ENCODE peak calls at places on chromosomes 3 and 15, in ten cellular contexts. G is mucosa of descending colon, V is right lobe of liver, F is left ventricle myocardium inferior, S is fibroblast of the aortic adventitia, H is adrenal gland, O is heart right ventricle, E is NB4, M is esophagus squamous epithelium, C is GM06990. K is an unnamed sample.

GRCh38 chr15:45429974-45430792 is 51.8 kb upstream of the GATM start:
- DNase-seq in G (peak; percentile 92), V (peak; percentile 90), F (peak; percentile 57), S (peak; percentile 51), H (peak; percentile 67), O (peak; percentile 42), E (peak; percentile 58), M (no peak), C (peak; percentile 83), K (peak; percentile 15)

GRCh38 chr3:117674321-117674720 is 964.7 kb downstream of the TUSC7 start:
- DNase-seq in G (no peak), V (no peak), F (no peak), S (no peak), H (no peak), O (no peak), E (no peak), M (no peak), C (no peak), K (no peak)

GRCh38 chr15:64009241-64009640 is 37.0 kb downstream of the DAPK2 start:
- DNase-seq in G (no peak), V (no peak), F (peak; percentile 57), S (peak; percentile 44), H (no peak), O (no peak), E (no peak), M (no peak), C (no peak), K (no peak)

GRCh38 chr3:123758081-123758564 is 126.0 kb downstream of the MYLK start:
- DNase-seq in G (no peak), V (peak; percentile 51), F (no peak), S (peak; percentile 33), H (no peak), O (no peak), E (peak; percentile 15), M (no peak), C (no peak), K (no peak)

GRCh38 chr3:14156201-14156600 is 22.2 kb downstream of the XPC start:
- DNase-seq in G (no peak), V (no peak), F (no peak), S (no peak), H (peak; percentile 41), O (no peak), E (no peak), M (no peak), C (no peak), K (no peak)

GRCh38 chr3:8667429-8668091 is 23.0 kb upstream of the SSUH2 start:
- DNase-seq in G (no peak), V (no peak), F (no peak), S (no peak), H (no peak), O (no peak), E (no peak), M (no peak), C (no peak), K (no peak)

GRCh38 chr3:28958656-28959055 is 322.2 kb upstream of the RBMS3 start:
- DNase-seq in G (no peak), V (no peak), F (no peak), S (no peak), H (no peak), O (no peak), E (no peak), M (no peak), C (no peak), K (no peak)

GRCh38 chr3:123750209-123750608 is 133.9 kb downstream of the MYLK start:
- DNase-seq in G (no peak), V (no peak), F (no peak), S (peak; percentile 16), H (no peak), O (no peak), E (no peak), M (no peak), C (no peak), K (no peak)

GRCh38 chr15:89359471-89360293 is 25.1 kb upstream of the POLG start:
- DNase-seq in G (no peak), V (no peak), F (no peak), S (no peak), H (no peak), O (no peak), E (peak; percentile 32), M (no peak), C (no peak), K (no peak)

GRCh38 chr3:18507333-18507732 is 82.2 kb upstream of the SATB1 start:
- DNase-seq in G (no peak), V (no peak), F (no peak), S (no peak), H (no peak), O (no peak), E (no peak), M (no peak), C (no peak), K (no peak)

GRCh38 chr3:176992565-176992964 is 204.7 kb downstream of the TBL1XR1 start:
- DNase-seq in G (no peak), V (no peak), F (no peak), S (no peak), H (no peak), O (no peak), E (no peak), M (no peak), C (no peak), K (no peak)

GRCh38 chr3:150371741-150372254 is 36.3 kb upstream of the TSC22D2 start:
- DNase-seq in G (no peak), V (no peak), F (no peak), S (peak; percentile 100), H (peak; percentile 86), O (peak; percentile 86), E (no peak), M (no peak), C (no peak), K (no peak)

GRCh38 chr3:71131385-71131871 is 452.1 kb downstream of the FOXP1 start:
- DNase-seq in G (no peak), V (no peak), F (no peak), S (no peak), H (no peak), O (no peak), E (no peak), M (no peak), C (no peak), K (no peak)

GRCh38 chr3:71132995-71133730 is 450.4 kb downstream of the FOXP1 start:
- DNase-seq in G (no peak), V (no peak), F (no peak), S (no peak), H (no peak), O (no peak), E (no peak), M (no peak), C (no peak), K (no peak)

GRCh38 chr3:71130516-71131384 is 452.8 kb downstream of the FOXP1 start:
- DNase-seq in G (peak; percentile 73), V (peak; percentile 60), F (peak; percentile 51), S (peak; percentile 82), H (peak; percentile 83), O (peak; percentile 66), E (peak; percentile 80), M (peak; percentile 19), C (no peak), K (no peak)

GRCh38 chr3:71133874-71134273 is 449.7 kb downstream of the FOXP1 start:
- DNase-seq in G (no peak), V (no peak), F (no peak), S (no peak), H (no peak), O (no peak), E (no peak), M (no peak), C (no peak), K (no peak)

GRCh38 chr3:71131893-71132314 is 451.6 kb downstream of the FOXP1 start:
- DNase-seq in G (no peak), V (no peak), F (no peak), S (no peak), H (no peak), O (no peak), E (no peak), M (no peak), C (no peak), K (no peak)
- TF ChIP-seq CTCF in G (no peak), V (no peak), F (no peak), S (no peak), H (no peak), O (no peak), E (no peak), M (no peak), C (no peak), K (no peak)

DNA sequence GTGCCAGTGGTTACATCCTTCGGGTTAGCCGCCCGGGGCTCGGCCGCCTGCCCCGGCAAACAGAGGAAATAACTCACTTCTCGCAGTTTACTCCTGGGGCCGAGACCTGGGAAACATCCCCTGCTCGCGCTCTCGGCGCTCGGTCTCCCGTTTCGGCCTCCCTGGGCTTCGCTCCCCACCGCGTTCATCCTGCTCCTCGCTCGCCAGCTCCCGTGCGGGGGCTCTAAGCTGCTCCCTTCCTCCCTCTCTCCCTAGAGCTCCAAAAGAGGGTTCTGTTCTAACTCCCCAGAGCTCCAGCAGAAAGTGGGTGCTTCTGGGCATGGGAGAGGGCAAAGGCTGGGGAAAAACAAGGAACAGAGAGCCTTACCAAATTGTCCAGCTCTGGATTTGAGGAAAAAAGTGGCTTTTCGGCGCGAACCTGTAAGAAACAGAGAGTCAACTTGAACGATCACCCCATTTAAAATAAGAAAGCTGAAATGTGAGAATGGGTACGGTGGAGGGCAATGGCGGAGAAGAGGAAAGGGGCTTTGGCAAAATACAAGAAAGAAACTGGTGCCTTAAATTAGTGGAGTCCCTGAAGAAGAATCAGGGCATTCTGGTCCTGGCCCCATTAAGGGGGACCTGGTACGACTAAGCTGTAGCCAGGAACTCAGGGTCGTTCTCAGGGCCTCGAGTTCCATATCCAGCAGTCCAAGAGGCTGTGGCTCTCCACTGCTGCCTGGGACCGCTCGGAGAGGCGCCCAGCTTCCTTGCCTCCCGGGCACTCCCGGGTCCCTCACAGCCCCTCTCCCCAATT is 5.0 kb downstream of the MEIS2 start:
- DNase-seq in G (no peak), V (no peak), F (peak; percentile 38), S (no peak), H (no peak), O (no peak), E (no peak), M (no peak), C (peak; percentile 42), K (no peak)
- H3K4me3 ChIP-seq in G (no peak overlapping the region), V (no peak overlapping the region), F (peak overlapping the region; percentile 76), S (peak overlapping the region; percentile 94), H (peak overlapping the region; percentile 73), O (peak overlapping the region; percentile 83), E (no peak overlapping the region), M (peak overlapping the region; percentile 79), C (peak overlapping the region; percentile 88), K (peak overlapping the region; percentile 39)

GRCh38 chr3:131526801-131527347 is 24.1 kb upstream of the MRPL3 start:
- DNase-seq in G (peak; percentile 49), V (peak; percentile 42), F (peak; percentile 38), S (peak; percentile 47), H (peak; percentile 69), O (peak; percentile 15), E (peak; percentile 2), M (no peak), C (peak; percentile 26), K (no peak)
- TF ChIP-seq CTCF in G (no peak), V (peak; percentile 48), F (peak; percentile 52), S (peak; percentile 62), H (peak; percentile 44), O (no peak), E (no peak), M (no peak), C (no peak), K (no peak)

GRCh38 chr3:169668081-169668956 is 4.8 kb upstream of the MECOM start:
- DNase-seq in G (peak; percentile 67), V (peak; percentile 30), F (no peak), S (peak; percentile 62), H (no peak), O (peak; percentile 13), E (no peak), M (no peak), C (peak; percentile 34), K (no peak)
- H3K4me3 ChIP-seq in G (no peak overlapping the region), V (peak overlapping the region; percentile 30), F (peak overlapping the region; percentile 70), S (peak overlapping the region; percentile 73), H (peak overlapping the region; percentile 36), O (peak overlapping the region; percentile 59), E (no peak overlapping the region), M (peak overlapping the region; percentile 56), C (no peak overlapping the region), K (no peak overlapping the region)

GRCh38 chr15:52261498-52262242 is 33.9 kb downstream of the MYO5C start:
- DNase-seq in G (no peak), V (no peak), F (peak; percentile 50), S (peak; percentile 67), H (peak; percentile 71), O (peak; percentile 79), E (peak; percentile 54), M (no peak), C (peak; percentile 80), K (peak; percentile 90)
- TF ChIP-seq CTCF in G (no peak), V (no peak), F (peak; percentile 37), S (peak; percentile 26), H (no peak), O (no peak), E (no peak), M (no peak), C (no peak), K (peak; percentile 25)

K was measured in GM12864.